ENCODE peak calls at places on chromosomes 1 and 21, in seven cellular contexts. One of them, this sample, is unnamed.

GRCh38 chr1:53378061-53378460 is 50.2 kb upstream of the LRP8 start:
- DNase-seq in activated CD4-positive, alpha-beta T cell treated with anti-CD3 and anti-CD28 coated beads for 36 hours: no peak
- DNase-seq in amygdala: no peak
- DNase-seq in NCI-H524: no peak
- DNase-seq in GM04503: no peak
- DNase-seq in Right ventricle myocardium superior: no peak
- DNase-seq in fibroblast of mammary gland: no peak
- DNase-seq in this sample: no peak

GRCh38 chr1:10867914-10868598 is 71.6 kb upstream of the CASZ1 start:
- DNase-seq in activated CD4-positive, alpha-beta T cell treated with anti-CD3 and anti-CD28 coated beads for 36 hours: no peak
- DNase-seq in amygdala: no peak
- DNase-seq in NCI-H524: peak
- DNase-seq in GM04503: no peak
- DNase-seq in Right ventricle myocardium superior: no peak
- DNase-seq in fibroblast of mammary gland: no peak
- DNase-seq in this sample: peak

GRCh38 chr1:115906627-115907026 is 65.7 kb upstream of the NHLH2 start:
- DNase-seq in activated CD4-positive, alpha-beta T cell treated with anti-CD3 and anti-CD28 coated beads for 36 hours: no peak
- DNase-seq in amygdala: no peak
- DNase-seq in NCI-H524: no peak
- DNase-seq in GM04503: no peak
- DNase-seq in Right ventricle myocardium superior: no peak
- DNase-seq in fibroblast of mammary gland: no peak
- DNase-seq in this sample: no peak

GRCh38 chr21:44855572-44855971 is 17.9 kb downstream of the PTTG1IP start:
- DNase-seq in activated CD4-positive, alpha-beta T cell treated with anti-CD3 and anti-CD28 coated beads for 36 hours: no peak
- DNase-seq in amygdala: no peak
- DNase-seq in NCI-H524: no peak
- DNase-seq in GM04503: no peak
- DNase-seq in Right ventricle myocardium superior: peak
- DNase-seq in fibroblast of mammary gland: no peak
- DNase-seq in this sample: no peak

GRCh38 chr1:18923721-18924610 is 21.6 kb upstream of the ALDH4A1 start:
- DNase-seq in activated CD4-positive, alpha-beta T cell treated with anti-CD3 and anti-CD28 coated beads for 36 hours: peak
- DNase-seq in amygdala: no peak
- DNase-seq in NCI-H524: peak
- DNase-seq in GM04503: no peak
- DNase-seq in Right ventricle myocardium superior: no peak
- DNase-seq in fibroblast of mammary gland: no peak
- DNase-seq in this sample: no peak

GRCh38 chr1:200342511-200343400 is 67.1 kb downstream of the ZNF281 start:
- DNase-seq in activated CD4-positive, alpha-beta T cell treated with anti-CD3 and anti-CD28 coated beads for 36 hours: no peak
- DNase-seq in amygdala: no peak
- DNase-seq in NCI-H524: no peak
- DNase-seq in GM04503: peak
- DNase-seq in Right ventricle myocardium superior: no peak
- DNase-seq in fibroblast of mammary gland: peak
- DNase-seq in this sample: no peak

GRCh38 chr1:44113095-44113609 is 5.5 kb upstream of the KLF17 start:
- DNase-seq in activated CD4-positive, alpha-beta T cell treated with anti-CD3 and anti-CD28 coated beads for 36 hours: no peak
- DNase-seq in amygdala: no peak
- DNase-seq in NCI-H524: no peak
- DNase-seq in GM04503: no peak
- DNase-seq in Right ventricle myocardium superior: no peak
- DNase-seq in fibroblast of mammary gland: peak
- DNase-seq in this sample: no peak

GRCh38 chr1:162908780-162909179 is 47.8 kb upstream of the CCDC190 start:
- DNase-seq in activated CD4-positive, alpha-beta T cell treated with anti-CD3 and anti-CD28 coated beads for 36 hours: no peak
- DNase-seq in amygdala: no peak
- DNase-seq in NCI-H524: no peak
- DNase-seq in GM04503: peak
- DNase-seq in Right ventricle myocardium superior: no peak
- DNase-seq in fibroblast of mammary gland: peak
- DNase-seq in this sample: no peak

GRCh38 chr1:93694039-93694438 is 12.4 kb upstream of the BCAR3 start:
- DNase-seq in activated CD4-positive, alpha-beta T cell treated with anti-CD3 and anti-CD28 coated beads for 36 hours: no peak
- DNase-seq in amygdala: no peak
- DNase-seq in NCI-H524: no peak
- DNase-seq in GM04503: no peak
- DNase-seq in Right ventricle myocardium superior: no peak
- DNase-seq in fibroblast of mammary gland: no peak
- DNase-seq in this sample: no peak

GRCh38 chr1:165843304-165843703 is 15.9 kb downstream of the UCK2 start:
- DNase-seq in activated CD4-positive, alpha-beta T cell treated with anti-CD3 and anti-CD28 coated beads for 36 hours: no peak
- DNase-seq in amygdala: no peak
- DNase-seq in NCI-H524: no peak
- DNase-seq in GM04503: no peak
- DNase-seq in Right ventricle myocardium superior: no peak
- DNase-seq in fibroblast of mammary gland: peak
- DNase-seq in this sample: no peak

GRCh38 chr1:200432586-200432985 is 22.8 kb upstream of the ZNF281 start:
- DNase-seq in activated CD4-positive, alpha-beta T cell treated with anti-CD3 and anti-CD28 coated beads for 36 hours: no peak
- DNase-seq in amygdala: no peak
- DNase-seq in NCI-H524: no peak
- DNase-seq in GM04503: no peak
- DNase-seq in Right ventricle myocardium superior: no peak
- DNase-seq in fibroblast of mammary gland: no peak
- DNase-seq in this sample: no peak

GRCh38 chr1:25991937-25992688 is 5.8 kb downstream of the PAFAH2 start:
- DNase-seq in activated CD4-positive, alpha-beta T cell treated with anti-CD3 and anti-CD28 coated beads for 36 hours: no peak
- DNase-seq in amygdala: no peak
- DNase-seq in NCI-H524: no peak
- DNase-seq in GM04503: no peak
- DNase-seq in Right ventricle myocardium superior: no peak
- DNase-seq in fibroblast of mammary gland: peak
- DNase-seq in this sample: no peak

GRCh38 chr21:39666026-39666425 is 53.3 kb downstream of the B3GALT5 start:
- DNase-seq in activated CD4-positive, alpha-beta T cell treated with anti-CD3 and anti-CD28 coated beads for 36 hours: no peak
- DNase-seq in amygdala: no peak
- DNase-seq in NCI-H524: no peak
- DNase-seq in GM04503: no peak
- DNase-seq in Right ventricle myocardium superior: no peak
- DNase-seq in fibroblast of mammary gland: no peak
- DNase-seq in this sample: no peak

GRCh38 chr1:115530407-115530806 is 111.4 kb upstream of the VANGL1 start:
- DNase-seq in activated CD4-positive, alpha-beta T cell treated with anti-CD3 and anti-CD28 coated beads for 36 hours: no peak
- DNase-seq in amygdala: no peak
- DNase-seq in NCI-H524: no peak
- DNase-seq in GM04503: peak
- DNase-seq in Right ventricle myocardium superior: no peak
- DNase-seq in fibroblast of mammary gland: peak
- DNase-seq in this sample: no peak

GRCh38 chr1:24970926-24971530 is 41.0 kb upstream of the RUNX3 start:
- DNase-seq in activated CD4-positive, alpha-beta T cell treated with anti-CD3 and anti-CD28 coated beads for 36 hours: peak
- DNase-seq in amygdala: no peak
- DNase-seq in NCI-H524: no peak
- DNase-seq in GM04503: no peak
- DNase-seq in Right ventricle myocardium superior: peak
- DNase-seq in fibroblast of mammary gland: no peak
- DNase-seq in this sample: no peak

GRCh38 chr1:207925210-207925609 is 14.3 kb upstream of the CD34 start:
- DNase-seq in activated CD4-positive, alpha-beta T cell treated with anti-CD3 and anti-CD28 coated beads for 36 hours: no peak
- DNase-seq in amygdala: no peak
- DNase-seq in NCI-H524: peak
- DNase-seq in GM04503: peak
- DNase-seq in Right ventricle myocardium superior: peak
- DNase-seq in fibroblast of mammary gland: no peak
- DNase-seq in this sample: no peak

GRCh38 chr21:45538381-45539045 is 3.7 kb downstream of the SLC19A1 start:
- DNase-seq in activated CD4-positive, alpha-beta T cell treated with anti-CD3 and anti-CD28 coated beads for 36 hours: no peak
- DNase-seq in amygdala: no peak
- DNase-seq in NCI-H524: no peak
- DNase-seq in GM04503: no peak
- DNase-seq in Right ventricle myocardium superior: peak
- DNase-seq in fibroblast of mammary gland: no peak
- DNase-seq in this sample: no peak

GRCh38 chr1:77538956-77539509 is 143.4 kb downstream of the ZZZ3 start:
- DNase-seq in activated CD4-positive, alpha-beta T cell treated with anti-CD3 and anti-CD28 coated beads for 36 hours: no peak
- DNase-seq in amygdala: no peak
- DNase-seq in NCI-H524: peak
- DNase-seq in GM04503: peak
- DNase-seq in Right ventricle myocardium superior: no peak
- DNase-seq in fibroblast of mammary gland: peak
- DNase-seq in this sample: no peak

GRCh38 chr1:234597894-234598293 is 12.1 kb downstream of the IRF2BP2 start:
- DNase-seq in activated CD4-positive, alpha-beta T cell treated with anti-CD3 and anti-CD28 coated beads for 36 hours: peak
- DNase-seq in amygdala: no peak
- DNase-seq in NCI-H524: no peak
- DNase-seq in GM04503: no peak
- DNase-seq in Right ventricle myocardium superior: no peak
- DNase-seq in fibroblast of mammary gland: peak
- DNase-seq in this sample: no peak

GRCh38 chr1:236701782-236702181 is 15.5 kb downstream of the ACTN2 start:
- DNase-seq in activated CD4-positive, alpha-beta T cell treated with anti-CD3 and anti-CD28 coated beads for 36 hours: no peak
- DNase-seq in amygdala: no peak
- DNase-seq in NCI-H524: no peak
- DNase-seq in GM04503: no peak
- DNase-seq in Right ventricle myocardium superior: no peak
- DNase-seq in fibroblast of mammary gland: no peak
- DNase-seq in this sample: no peak

GRCh38 chr1:218426343-218426657 is 81.2 kb downstream of the TGFB2 start:
- DNase-seq in activated CD4-positive, alpha-beta T cell treated with anti-CD3 and anti-CD28 coated beads for 36 hours: no peak
- DNase-seq in amygdala: no peak
- DNase-seq in NCI-H524: no peak
- DNase-seq in GM04503: no peak
- DNase-seq in Right ventricle myocardium superior: no peak
- DNase-seq in fibroblast of mammary gland: peak
- DNase-seq in this sample: peak

GRCh38 chr1:248811514-248812490 is 13.9 kb downstream of the SH3BP5L start:
- DNase-seq in activated CD4-positive, alpha-beta T cell treated with anti-CD3 and anti-CD28 coated beads for 36 hours: no peak
- DNase-seq in amygdala: no peak
- DNase-seq in NCI-H524: no peak
- DNase-seq in GM04503: no peak
- DNase-seq in Right ventricle myocardium superior: no peak
- DNase-seq in fibroblast of mammary gland: no peak
- DNase-seq in this sample: no peak

GRCh38 chr1:59043796-59044195 is 253.1 kb upstream of the FGGY start:
- DNase-seq in activated CD4-positive, alpha-beta T cell treated with anti-CD3 and anti-CD28 coated beads for 36 hours: no peak
- DNase-seq in amygdala: no peak
- DNase-seq in NCI-H524: no peak
- DNase-seq in GM04503: peak
- DNase-seq in Right ventricle myocardium superior: peak
- DNase-seq in fibroblast of mammary gland: peak
- DNase-seq in this sample: no peak

GRCh38 chr1:180003026-180003695 is 48.6 kb downstream of the CEP350 start:
- DNase-seq in activated CD4-positive, alpha-beta T cell treated with anti-CD3 and anti-CD28 coated beads for 36 hours: no peak
- DNase-seq in amygdala: no peak
- DNase-seq in NCI-H524: no peak
- DNase-seq in GM04503: no peak
- DNase-seq in Right ventricle myocardium superior: no peak
- DNase-seq in fibroblast of mammary gland: no peak
- DNase-seq in this sample: no peak

GRCh38 chr1:248924696-248925532 is 18.9 kb downstream of the PGBD2 start:
- DNase-seq in activated CD4-positive, alpha-beta T cell treated with anti-CD3 and anti-CD28 coated beads for 36 hours: peak
- DNase-seq in amygdala: no peak
- DNase-seq in NCI-H524: no peak
- DNase-seq in GM04503: no peak
- DNase-seq in Right ventricle myocardium superior: no peak
- DNase-seq in fibroblast of mammary gland: peak
- DNase-seq in this sample: peak

GRCh38 chr1:156491151-156491949 is 9.2 kb downstream of the MEF2D start:
- DNase-seq in activated CD4-positive, alpha-beta T cell treated with anti-CD3 and anti-CD28 coated beads for 36 hours: no peak
- DNase-seq in amygdala: no peak
- DNase-seq in NCI-H524: no peak
- DNase-seq in GM04503: no peak
- DNase-seq in Right ventricle myocardium superior: peak
- DNase-seq in fibroblast of mammary gland: no peak
- DNase-seq in this sample: no peak

GRCh38 chr1:116529199-116529616 is 41.6 kb downstream of the CD58 start:
- DNase-seq in activated CD4-positive, alpha-beta T cell treated with anti-CD3 and anti-CD28 coated beads for 36 hours: no peak
- DNase-seq in amygdala: no peak
- DNase-seq in NCI-H524: no peak
- DNase-seq in GM04503: no peak
- DNase-seq in Right ventricle myocardium superior: no peak
- DNase-seq in fibroblast of mammary gland: peak
- DNase-seq in this sample: no peak

This sample was measured in putamen.